ENCODE peak calls at places on chromosomes 1 and 21, in five cellular contexts. E is mesothelial cell of epicardium; K is activated naive CD4-positive, alpha-beta T cell treated with anti-CD3 and anti-CD28 coated beads, Interleukin-2, amount 50 U/mL, for 16 hours; N is GM20000; Q is activated CD4-positive, CD25-positive, alpha-beta regulatory T cell. W is an unnamed sample.

GRCh38 chr1:224929335-224930237 is at the start of gene DNAH14:
- DNase-seq in E (peak; percentile 44), K (peak; percentile 17), N (peak; percentile 44), Q (no peak), W (peak; percentile 86)

GRCh38 chr1:115596080-115596795 is 45.5 kb upstream of the VANGL1 start:
- DNase-seq in E (no peak), K (no peak), N (no peak), Q (no peak), W (no peak)

GRCh38 chr21:32705901-32706300 is 21.9 kb downstream of the SYNJ1 start:
- DNase-seq in E (no peak), K (no peak), N (no peak), Q (no peak), W (no peak)

GRCh38 chr1:235073331-235073967 is 55.2 kb downstream of the TOMM20 start:
- DNase-seq in E (no peak), K (no peak), N (no peak), Q (no peak), W (peak; percentile 96)

GRCh38 chr21:39518055-39518844 is 66.5 kb downstream of the SH3BGR start:
- DNase-seq in E (no peak), K (peak; percentile 33), N (peak; percentile 76), Q (no peak), W (no peak)

GRCh38 chr1:154431586-154432373 is 26.6 kb downstream of the IL6R start:
- DNase-seq in E (no peak), K (peak; percentile 25), N (no peak), Q (no peak), W (no peak)

GRCh38 chr21:43858806-43859648 is 6.0 kb upstream of the AGPAT3 start:
- DNase-seq in E (no peak), K (no peak), N (no peak), Q (no peak), W (peak; percentile 43)

GRCh38 chr1:195495720-195496635 is 1112.3 kb downstream of the KCNT2 start:
- DNase-seq in E (no peak), K (no peak), N (no peak), Q (no peak), W (no peak)

GRCh38 chr1:151846686-151847227 is 6.8 kb downstream of the THEM5 start:
- DNase-seq in E (no peak), K (no peak), N (no peak), Q (no peak), W (no peak)

GRCh38 chr1:109335091-109335490 is 28.3 kb upstream of the MYBPHL start:
- DNase-seq in E (no peak), K (no peak), N (no peak), Q (no peak), W (no peak)

GRCh38 chr1:165869343-165869742 is 41.9 kb downstream of the UCK2 start:
- DNase-seq in E (no peak), K (no peak), N (no peak), Q (no peak), W (no peak)

GRCh38 chr1:200330770-200331428 is 78.9 kb downstream of the ZNF281 start:
- DNase-seq in E (no peak), K (no peak), N (no peak), Q (no peak), W (no peak)

GRCh38 chr1:114196992-114197907 is 43.6 kb upstream of the SYT6 start:
- DNase-seq in E (no peak), K (no peak), N (no peak), Q (no peak), W (no peak)

GRCh38 chr1:22930235-22930912 is 42.3 kb downstream of the LACTBL1 start:
- DNase-seq in E (no peak), K (no peak), N (peak; percentile 69), Q (no peak), W (no peak)

GRCh38 chr1:150748859-150749719 is 16.5 kb downstream of the CTSS start:
- DNase-seq in E (no peak), K (no peak), N (no peak), Q (no peak), W (no peak)

GRCh38 chr1:228721407-228721806 is 13.9 kb upstream of the RHOU start:
- DNase-seq in E (no peak), K (no peak), N (no peak), Q (no peak), W (no peak)

GRCh38 chr1:154222918-154223317 is 2.2 kb downstream of the UBAP2L start:
- DNase-seq in E (no peak), K (no peak), N (no peak), Q (no peak), W (no peak)

GRCh38 chr1:206836111-206836510 is 29.3 kb upstream of the IL20 start:
- DNase-seq in E (no peak), K (no peak), N (no peak), Q (no peak), W (no peak)

GRCh38 chr1:34866762-34867109 is 7.2 kb upstream of the SMIM12 start:
- DNase-seq in E (no peak), K (no peak), N (peak; percentile 22), Q (no peak), W (no peak)

GRCh38 chr1:1059494-1060280 is 14.4 kb downstream of the RNF223 start:
- DNase-seq in E (peak; percentile 77), K (peak; percentile 93), N (peak; percentile 99), Q (peak; percentile 88), W (peak; percentile 86)

GRCh38 chr1:209150114-209150513 is 433.4 kb upstream of the CAMK1G start:
- DNase-seq in E (no peak), K (no peak), N (no peak), Q (no peak), W (no peak)

GRCh38 chr1:151611288-151611790 is 511 bp upstream of the SNX27 start:
- DNase-seq in E (no peak), K (no peak), N (no peak), Q (no peak), W (no peak)

GRCh38 chr1:66542811-66543767 is 9.1 kb downstream of the SGIP1 start:
- DNase-seq in E (no peak), K (no peak), N (no peak), Q (no peak), W (no peak)

GRCh38 chr1:26159113-26160039 is 497 bp downstream of the FAM110D start:
- DNase-seq in E (no peak), K (no peak), N (peak; percentile 15), Q (no peak), W (no peak)

GRCh38 chr21:41133896-41134522 is 34.0 kb upstream of the BACE2 start:
- DNase-seq in E (no peak), K (no peak), N (peak; percentile 59), Q (no peak), W (no peak)

GRCh38 chr21:27251752-27252151 is 284.9 kb upstream of the ADAMTS5 start:
- DNase-seq in E (no peak), K (no peak), N (no peak), Q (no peak), W (no peak)

GRCh38 chr1:202078211-202078610 is 44.5 kb upstream of the GPR37L1 start:
- DNase-seq in E (no peak), K (no peak), N (no peak), Q (no peak), W (no peak)

GRCh38 chr1:39063191-39063590 is 37.0 kb downstream of the NDUFS5 start:
- DNase-seq in E (no peak), K (no peak), N (no peak), Q (no peak), W (no peak)

GRCh38 chr1:20555025-20555757 is 2.8 kb downstream of the FAM43B start:
- DNase-seq in E (no peak), K (no peak), N (no peak), Q (no peak), W (no peak)

GRCh38 chr1:153587314-153587713 is 21.7 kb upstream of the S100A2 start:
- DNase-seq in E (no peak), K (no peak), N (no peak), Q (no peak), W (no peak)

GRCh38 chr1:221760895-221761294 is 19.0 kb upstream of the DUSP10 start:
- DNase-seq in E (no peak), K (no peak), N (no peak), Q (no peak), W (no peak)

GRCh38 chr1:101108123-101108522 is 82.5 kb upstream of the DPH5 start:
- DNase-seq in E (no peak), K (peak; percentile 19), N (no peak), Q (no peak), W (peak; percentile 23)

GRCh38 chr1:187471555-187471954 is 642.8 kb downstream of the PLA2G4A start:
- DNase-seq in E (no peak), K (no peak), N (no peak), Q (no peak), W (no peak)

GRCh38 chr1:32539584-32540571 is 651 bp downstream of the ZBTB8A start:
- DNase-seq in E (peak; percentile 37), K (peak; percentile 11), N (peak; percentile 79), Q (no peak), W (peak; percentile 33)

GRCh38 chr1:239998312-239998649 is 93.4 kb upstream of the FMN2 start:
- DNase-seq in E (no peak), K (no peak), N (no peak), Q (no peak), W (no peak)

GRCh38 chr1:52919720-52920199 is 1.8 kb downstream of the ECHDC2 start:
- DNase-seq in E (no peak), K (no peak), N (no peak), Q (no peak), W (no peak)

GRCh38 chr21:36860736-36861594 is 105.5 kb downstream of the HLCS start:
- DNase-seq in E (no peak), K (no peak), N (no peak), Q (no peak), W (no peak)

GRCh38 chr1:56370513-56370912 is 208.8 kb downstream of the PLPP3 start:
- DNase-seq in E (no peak), K (no peak), N (no peak), Q (no peak), W (no peak)